ENCODE peak calls at places on chromosomes 13 and 19, in five cellular contexts. Q, O, H, X and R are unnamed samples.

GRCh38 chr13:37598572-37598971 is at the start of gene POSTN:
- DNase-seq in Q (no peak), O (no peak), H (no peak), X (no peak), R (peak; percentile 29)

GRCh38 chr19:35498984-35499383 is 8.7 kb upstream of the KRTDAP start:
- DNase-seq in Q (no peak), O (no peak), H (no peak), X (no peak), R (no peak)

GRCh38 chr19:8240274-8241229 is 31.4 kb downstream of the CERS4 start:
- DNase-seq in Q (peak; percentile 62), O (peak; percentile 90), H (peak; percentile 13), X (peak; percentile 80), R (peak; percentile 90)

GRCh38 chr13:45501175-45501526 is 36.4 kb downstream of the COG3 start:
- DNase-seq in Q (no peak), O (no peak), H (no peak), X (no peak), R (no peak)

GRCh38 chr19:49767380-49767779 is 579 bp downstream of the AP2A1 start:
- DNase-seq in Q (no peak), O (no peak), H (no peak), X (no peak), R (peak; percentile 37)

GRCh38 chr19:35216026-35216832 is 12.3 kb downstream of the FAM187B start:
- DNase-seq in Q (no peak), O (no peak), H (no peak), X (no peak), R (peak; percentile 36)

GRCh38 chr19:2616741-2617392 is 85.6 kb downstream of the GNG7 start:
- DNase-seq in Q (no peak), O (peak; percentile 33), H (no peak), X (peak; percentile 50), R (no peak)

GRCh38 chr19:50983625-50984292 is at the start of gene KLK7:
- DNase-seq in Q (no peak), O (no peak), H (no peak), X (no peak), R (no peak)

GRCh38 chr19:47726467-47726866 is 13.2 kb downstream of the EHD2 start:
- DNase-seq in Q (no peak), O (peak; percentile 38), H (no peak), X (no peak), R (peak; percentile 74)

GRCh38 chr13:31200636-31200970 is 828 bp downstream of the B3GLCT start:
- DNase-seq in Q (peak; percentile 55), O (peak; percentile 1), H (no peak), X (peak; percentile 58), R (peak; percentile 43)

GRCh38 chr13:75927183-75927582 is 291.1 kb downstream of the LMO7 start:
- DNase-seq in Q (no peak), O (no peak), H (no peak), X (no peak), R (no peak)

GRCh38 chr19:14113762-14114414 is 3.7 kb downstream of the PRKACA start:
- DNase-seq in Q (peak; percentile 38), O (no peak), H (no peak), X (peak; percentile 24), R (no peak)

GRCh38 chr13:58611117-58611516 is 979.6 kb downstream of the PCDH17 start:
- DNase-seq in Q (no peak), O (no peak), H (no peak), X (no peak), R (no peak)